ENCODE peak calls at places on chromosomes 2 and 18, in five cellular contexts. O is ureter, F is breast epithelium, Q is K562, W is T follicular helper cell. P is an unnamed sample.

GRCh38 chr2:74436804-74437695 is 4.7 kb downstream of the RTKN start:
- DNase-seq in O (no peak), F (no peak), Q (peak), W (no peak), P (no peak)

GRCh38 chr2:212708346-212708745 is 169.7 kb upstream of the ERBB4 start:
- DNase-seq in O (no peak), F (no peak), Q (no peak), W (no peak), P (no peak)

GRCh38 chr2:235087812-235088607 is 136.2 kb downstream of the SH3BP4 start:
- DNase-seq in O (peak), F (no peak), Q (no peak), W (no peak), P (no peak)

GRCh38 chr2:110679337-110679707 is 1.5 kb upstream of the BUB1 start:
- DNase-seq in O (no peak), F (no peak), Q (peak), W (no peak), P (no peak)

GRCh38 chr18:28669165-28669564 is 492.2 kb upstream of the CDH2 start:
- DNase-seq in O (no peak), F (no peak), Q (no peak), W (no peak), P (no peak)

GRCh38 chr2:151577116-151577515 is 157.2 kb downstream of the NEB start:
- DNase-seq in O (no peak), F (no peak), Q (no peak), W (no peak), P (no peak)

GRCh38 chr18:24063121-24063731 is 48.7 kb downstream of the TTC39C start:
- DNase-seq in O (no peak), F (no peak), Q (no peak), W (no peak), P (no peak)

GRCh38 chr2:225056330-225057073 is 14.2 kb upstream of the DOCK10 start:
- DNase-seq in O (no peak), F (no peak), Q (no peak), W (no peak), P (no peak)

GRCh38 chr18:22840606-22841144 is 92.5 kb upstream of the RBBP8 start:
- DNase-seq in O (no peak), F (no peak), Q (no peak), W (no peak), P (no peak)

GRCh38 chr2:105458076-105458475 is 59.2 kb upstream of the FHL2 start:
- DNase-seq in O (no peak), F (no peak), Q (no peak), W (no peak), P (no peak)